ENCODE peak calls at places on chromosomes 13 and 19, in ten cellular contexts. One of them, this sample, is unnamed.

GRCh38 chr19:4939466-4939865 is 29.4 kb upstream of the KDM4B start:
- DNase-seq in thoracic aorta: no peak
- DNase-seq in lung: no peak
- DNase-seq in neural crest cell: no peak
- DNase-seq in activated T-cell treated with anti-CD3 and anti-CD28 coated beads for 24 hours: no peak
- DNase-seq in AG10803: no peak
- DNase-seq in CD4-positive, alpha-beta T cell: no peak
- DNase-seq in C1 segment of cervical spinal cord: no peak
- DNase-seq in SK-N-SH: no peak
- DNase-seq in nephron progenitor cell: no peak
- DNase-seq in this sample: no peak

GRCh38 chr19:3369337-3370213 is 3.2 kb downstream of the NFIC start:
- DNase-seq in activated T-cell treated with anti-CD3 and anti-CD28 coated beads for 24 hours: no peak
- DNase-seq in CD4-positive, alpha-beta T cell: no peak
- DNase-seq in C1 segment of cervical spinal cord: peak
- DNase-seq in SK-N-SH: no peak
- DNase-seq in lung: no peak
- DNase-seq in thoracic aorta: no peak
- DNase-seq in AG10803: peak
- DNase-seq in neural crest cell: no peak
- DNase-seq in nephron progenitor cell: peak
- DNase-seq in this sample: no peak

GRCh38 chr19:4054471-4055208 is 12.1 kb downstream of the ZBTB7A start:
- DNase-seq in SK-N-SH: no peak
- DNase-seq in activated T-cell treated with anti-CD3 and anti-CD28 coated beads for 24 hours: no peak
- DNase-seq in thoracic aorta: no peak
- DNase-seq in nephron progenitor cell: no peak
- DNase-seq in CD4-positive, alpha-beta T cell: no peak
- DNase-seq in C1 segment of cervical spinal cord: no peak
- DNase-seq in neural crest cell: no peak
- DNase-seq in AG10803: no peak
- DNase-seq in lung: no peak
- DNase-seq in this sample: no peak

GRCh38 chr19:17794731-17795494 is at the start of gene B3GNT3:
- DNase-seq in nephron progenitor cell: peak
- DNase-seq in AG10803: no peak
- DNase-seq in C1 segment of cervical spinal cord: no peak
- DNase-seq in activated T-cell treated with anti-CD3 and anti-CD28 coated beads for 24 hours: no peak
- DNase-seq in neural crest cell: no peak
- DNase-seq in lung: peak
- DNase-seq in thoracic aorta: no peak
- DNase-seq in CD4-positive, alpha-beta T cell: peak
- DNase-seq in SK-N-SH: no peak
- DNase-seq in this sample: peak

GRCh38 chr13:112812306-112813034 is 122.6 kb downstream of the ATP11A start:
- DNase-seq in AG10803: no peak
- DNase-seq in C1 segment of cervical spinal cord: no peak
- DNase-seq in SK-N-SH: no peak
- DNase-seq in thoracic aorta: no peak
- DNase-seq in nephron progenitor cell: no peak
- DNase-seq in activated T-cell treated with anti-CD3 and anti-CD28 coated beads for 24 hours: no peak
- DNase-seq in lung: no peak
- DNase-seq in neural crest cell: no peak
- DNase-seq in CD4-positive, alpha-beta T cell: no peak
- DNase-seq in this sample: no peak

GRCh38 chr13:94119360-94119936 is 360.0 kb downstream of the DCT start:
- DNase-seq in AG10803: no peak
- DNase-seq in thoracic aorta: no peak
- DNase-seq in neural crest cell: no peak
- DNase-seq in nephron progenitor cell: no peak
- DNase-seq in SK-N-SH: no peak
- DNase-seq in activated T-cell treated with anti-CD3 and anti-CD28 coated beads for 24 hours: no peak
- DNase-seq in CD4-positive, alpha-beta T cell: no peak
- DNase-seq in C1 segment of cervical spinal cord: no peak
- DNase-seq in lung: peak
- DNase-seq in this sample: no peak

GRCh38 chr13:20073775-20074174 is 87.1 kb downstream of the GJA3 start:
- DNase-seq in thoracic aorta: no peak
- DNase-seq in C1 segment of cervical spinal cord: no peak
- DNase-seq in lung: no peak
- DNase-seq in SK-N-SH: no peak
- DNase-seq in AG10803: no peak
- DNase-seq in nephron progenitor cell: no peak
- DNase-seq in CD4-positive, alpha-beta T cell: no peak
- DNase-seq in activated T-cell treated with anti-CD3 and anti-CD28 coated beads for 24 hours: no peak
- DNase-seq in neural crest cell: no peak
- DNase-seq in this sample: no peak

GRCh38 chr19:33763661-33764343 is 32.9 kb upstream of the KCTD15 start:
- DNase-seq in nephron progenitor cell: no peak
- DNase-seq in thoracic aorta: no peak
- DNase-seq in activated T-cell treated with anti-CD3 and anti-CD28 coated beads for 24 hours: no peak
- DNase-seq in lung: no peak
- DNase-seq in AG10803: no peak
- DNase-seq in C1 segment of cervical spinal cord: no peak
- DNase-seq in SK-N-SH: peak
- DNase-seq in neural crest cell: no peak
- DNase-seq in CD4-positive, alpha-beta T cell: no peak
- DNase-seq in this sample: no peak

GRCh38 chr13:93687261-93687660 is 460.7 kb downstream of the GPC6 start:
- DNase-seq in AG10803: peak
- DNase-seq in activated T-cell treated with anti-CD3 and anti-CD28 coated beads for 24 hours: no peak
- DNase-seq in CD4-positive, alpha-beta T cell: no peak
- DNase-seq in C1 segment of cervical spinal cord: no peak
- DNase-seq in SK-N-SH: no peak
- DNase-seq in neural crest cell: no peak
- DNase-seq in lung: no peak
- DNase-seq in nephron progenitor cell: no peak
- DNase-seq in thoracic aorta: no peak
- DNase-seq in this sample: no peak

GRCh38 chr19:10625003-10625761 is at the start of gene SLC44A2:
- DNase-seq in activated T-cell treated with anti-CD3 and anti-CD28 coated beads for 24 hours: no peak
- DNase-seq in CD4-positive, alpha-beta T cell: no peak
- DNase-seq in thoracic aorta: no peak
- DNase-seq in lung: peak
- DNase-seq in neural crest cell: peak
- DNase-seq in C1 segment of cervical spinal cord: peak
- DNase-seq in nephron progenitor cell: peak
- DNase-seq in SK-N-SH: peak
- DNase-seq in AG10803: peak
- DNase-seq in this sample: peak

GRCh38 chr19:2477141-2477710 is 1.3 kb downstream of the GADD45B start:
- DNase-seq in AG10803: no peak
- DNase-seq in CD4-positive, alpha-beta T cell: no peak
- DNase-seq in neural crest cell: no peak
- DNase-seq in thoracic aorta: no peak
- DNase-seq in nephron progenitor cell: peak
- DNase-seq in activated T-cell treated with anti-CD3 and anti-CD28 coated beads for 24 hours: no peak
- DNase-seq in C1 segment of cervical spinal cord: peak
- DNase-seq in lung: peak
- DNase-seq in SK-N-SH: no peak
- DNase-seq in this sample: peak

GRCh38 chr19:42250666-42251531 is 4.0 kb downstream of the ERF start:
- DNase-seq in CD4-positive, alpha-beta T cell: no peak
- DNase-seq in lung: no peak
- DNase-seq in AG10803: peak
- DNase-seq in nephron progenitor cell: no peak
- DNase-seq in neural crest cell: no peak
- DNase-seq in SK-N-SH: peak
- DNase-seq in C1 segment of cervical spinal cord: peak
- DNase-seq in activated T-cell treated with anti-CD3 and anti-CD28 coated beads for 24 hours: no peak
- DNase-seq in thoracic aorta: no peak
- DNase-seq in this sample: no peak

GRCh38 chr13:80783926-80784325 is 443.0 kb upstream of the SPRY2 start:
- DNase-seq in activated T-cell treated with anti-CD3 and anti-CD28 coated beads for 24 hours: no peak
- DNase-seq in CD4-positive, alpha-beta T cell: no peak
- DNase-seq in SK-N-SH: no peak
- DNase-seq in nephron progenitor cell: peak
- DNase-seq in C1 segment of cervical spinal cord: no peak
- DNase-seq in lung: no peak
- DNase-seq in neural crest cell: no peak
- DNase-seq in AG10803: no peak
- DNase-seq in thoracic aorta: no peak
- DNase-seq in this sample: no peak

GRCh38 chr13:50514249-50514648 is 329.2 kb downstream of the DLEU7 start:
- DNase-seq in C1 segment of cervical spinal cord: no peak
- DNase-seq in AG10803: no peak
- DNase-seq in lung: no peak
- DNase-seq in activated T-cell treated with anti-CD3 and anti-CD28 coated beads for 24 hours: no peak
- DNase-seq in nephron progenitor cell: no peak
- DNase-seq in neural crest cell: no peak
- DNase-seq in SK-N-SH: no peak
- DNase-seq in CD4-positive, alpha-beta T cell: no peak
- DNase-seq in thoracic aorta: no peak
- DNase-seq in this sample: no peak

GRCh38 chr19:53132231-53132991 is at the start of gene ZNF415:
- DNase-seq in lung: peak
- DNase-seq in CD4-positive, alpha-beta T cell: peak
- DNase-seq in nephron progenitor cell: peak
- DNase-seq in activated T-cell treated with anti-CD3 and anti-CD28 coated beads for 24 hours: peak
- DNase-seq in SK-N-SH: peak
- DNase-seq in neural crest cell: peak
- DNase-seq in AG10803: peak
- DNase-seq in thoracic aorta: peak
- DNase-seq in C1 segment of cervical spinal cord: peak
- DNase-seq in this sample: peak

GRCh38 chr13:110592670-110593069 is 22.7 kb upstream of the NAXD start:
- DNase-seq in C1 segment of cervical spinal cord: no peak
- DNase-seq in thoracic aorta: no peak
- DNase-seq in CD4-positive, alpha-beta T cell: no peak
- DNase-seq in SK-N-SH: no peak
- DNase-seq in nephron progenitor cell: no peak
- DNase-seq in activated T-cell treated with anti-CD3 and anti-CD28 coated beads for 24 hours: no peak
- DNase-seq in neural crest cell: no peak
- DNase-seq in lung: no peak
- DNase-seq in AG10803: peak
- DNase-seq in this sample: no peak

GRCh38 chr13:20106751-20107150 is 54.1 kb downstream of the GJA3 start:
- DNase-seq in lung: no peak
- DNase-seq in neural crest cell: no peak
- DNase-seq in C1 segment of cervical spinal cord: no peak
- DNase-seq in AG10803: no peak
- DNase-seq in activated T-cell treated with anti-CD3 and anti-CD28 coated beads for 24 hours: no peak
- DNase-seq in nephron progenitor cell: no peak
- DNase-seq in CD4-positive, alpha-beta T cell: no peak
- DNase-seq in thoracic aorta: no peak
- DNase-seq in SK-N-SH: peak
- DNase-seq in this sample: no peak

GRCh38 chr19:15775249-15775648 is 12.2 kb upstream of the OR10H5 start:
- DNase-seq in neural crest cell: no peak
- DNase-seq in SK-N-SH: no peak
- DNase-seq in nephron progenitor cell: no peak
- DNase-seq in AG10803: no peak
- DNase-seq in thoracic aorta: no peak
- DNase-seq in lung: no peak
- DNase-seq in CD4-positive, alpha-beta T cell: no peak
- DNase-seq in C1 segment of cervical spinal cord: no peak
- DNase-seq in activated T-cell treated with anti-CD3 and anti-CD28 coated beads for 24 hours: no peak
- DNase-seq in this sample: no peak

GRCh38 chr13:82627183-82627582 is 1255.1 kb downstream of the SLITRK1 start:
- DNase-seq in activated T-cell treated with anti-CD3 and anti-CD28 coated beads for 24 hours: no peak
- DNase-seq in thoracic aorta: no peak
- DNase-seq in CD4-positive, alpha-beta T cell: no peak
- DNase-seq in neural crest cell: no peak
- DNase-seq in C1 segment of cervical spinal cord: no peak
- DNase-seq in AG10803: no peak
- DNase-seq in nephron progenitor cell: no peak
- DNase-seq in lung: no peak
- DNase-seq in SK-N-SH: no peak
- DNase-seq in this sample: no peak

GRCh38 chr13:113047587-113047986 is 58.0 kb upstream of the F7 start:
- DNase-seq in nephron progenitor cell: no peak
- DNase-seq in CD4-positive, alpha-beta T cell: no peak
- DNase-seq in thoracic aorta: no peak
- DNase-seq in lung: no peak
- DNase-seq in C1 segment of cervical spinal cord: no peak
- DNase-seq in activated T-cell treated with anti-CD3 and anti-CD28 coated beads for 24 hours: no peak
- DNase-seq in AG10803: no peak
- DNase-seq in SK-N-SH: no peak
- DNase-seq in neural crest cell: no peak
- DNase-seq in this sample: no peak

GRCh38 chr19:3366761-3367571 is 583 bp downstream of the NFIC start:
- DNase-seq in SK-N-SH: peak
- DNase-seq in thoracic aorta: no peak
- DNase-seq in lung: no peak
- DNase-seq in C1 segment of cervical spinal cord: no peak
- DNase-seq in activated T-cell treated with anti-CD3 and anti-CD28 coated beads for 24 hours: no peak
- DNase-seq in AG10803: no peak
- DNase-seq in CD4-positive, alpha-beta T cell: no peak
- DNase-seq in nephron progenitor cell: peak
- DNase-seq in neural crest cell: no peak
- DNase-seq in this sample: no peak

GRCh38 chr13:95541911-95542484 is 10.5 kb upstream of the CLDN10 start:
- DNase-seq in activated T-cell treated with anti-CD3 and anti-CD28 coated beads for 24 hours: no peak
- DNase-seq in AG10803: no peak
- DNase-seq in thoracic aorta: no peak
- DNase-seq in lung: no peak
- DNase-seq in neural crest cell: no peak
- DNase-seq in CD4-positive, alpha-beta T cell: no peak
- DNase-seq in SK-N-SH: no peak
- DNase-seq in C1 segment of cervical spinal cord: no peak
- DNase-seq in nephron progenitor cell: no peak
- DNase-seq in this sample: no peak

GRCh38 chr13:27005556-27005955 is 166.1 kb downstream of the USP12 start:
- DNase-seq in CD4-positive, alpha-beta T cell: no peak
- DNase-seq in SK-N-SH: no peak
- DNase-seq in AG10803: peak
- DNase-seq in activated T-cell treated with anti-CD3 and anti-CD28 coated beads for 24 hours: no peak
- DNase-seq in neural crest cell: no peak
- DNase-seq in lung: no peak
- DNase-seq in C1 segment of cervical spinal cord: no peak
- DNase-seq in thoracic aorta: no peak
- DNase-seq in nephron progenitor cell: no peak
- DNase-seq in this sample: no peak

GRCh38 chr19:41354343-41354974 is 737 bp upstream of the TGFB1 start:
- DNase-seq in C1 segment of cervical spinal cord: no peak
- DNase-seq in SK-N-SH: no peak
- DNase-seq in thoracic aorta: no peak
- DNase-seq in neural crest cell: no peak
- DNase-seq in activated T-cell treated with anti-CD3 and anti-CD28 coated beads for 24 hours: no peak
- DNase-seq in CD4-positive, alpha-beta T cell: no peak
- DNase-seq in nephron progenitor cell: no peak
- DNase-seq in lung: no peak
- DNase-seq in AG10803: no peak
- DNase-seq in this sample: no peak

GRCh38 chr19:45952691-45953505 is 20.8 kb downstream of the NOVA2 start:
- DNase-seq in CD4-positive, alpha-beta T cell: peak
- DNase-seq in C1 segment of cervical spinal cord: no peak
- DNase-seq in neural crest cell: peak
- DNase-seq in lung: no peak
- DNase-seq in thoracic aorta: no peak
- DNase-seq in activated T-cell treated with anti-CD3 and anti-CD28 coated beads for 24 hours: peak
- DNase-seq in nephron progenitor cell: peak
- DNase-seq in SK-N-SH: peak
- DNase-seq in AG10803: peak
- DNase-seq in this sample: no peak

GRCh38 chr19:2461751-2462634 is 5.2 kb upstream of the LMNB2 start:
- DNase-seq in SK-N-SH: peak
- DNase-seq in CD4-positive, alpha-beta T cell: peak
- DNase-seq in thoracic aorta: no peak
- DNase-seq in activated T-cell treated with anti-CD3 and anti-CD28 coated beads for 24 hours: peak
- DNase-seq in nephron progenitor cell: peak
- DNase-seq in neural crest cell: peak
- DNase-seq in C1 segment of cervical spinal cord: no peak
- DNase-seq in lung: peak
- DNase-seq in AG10803: peak
- DNase-seq in this sample: no peak

GRCh38 chr19:54478677-54479266 is 5.7 kb upstream of the CDC42EP5 start:
- DNase-seq in AG10803: peak
- DNase-seq in CD4-positive, alpha-beta T cell: no peak
- DNase-seq in neural crest cell: peak
- DNase-seq in SK-N-SH: peak
- DNase-seq in thoracic aorta: no peak
- DNase-seq in activated T-cell treated with anti-CD3 and anti-CD28 coated beads for 24 hours: no peak
- DNase-seq in C1 segment of cervical spinal cord: no peak
- DNase-seq in nephron progenitor cell: peak
- DNase-seq in lung: no peak
- DNase-seq in this sample: no peak

GRCh38 chr13:33508060-33508459 is 222.5 kb upstream of the STARD13 start:
- DNase-seq in lung: no peak
- DNase-seq in neural crest cell: no peak
- DNase-seq in thoracic aorta: no peak
- DNase-seq in activated T-cell treated with anti-CD3 and anti-CD28 coated beads for 24 hours: no peak
- DNase-seq in nephron progenitor cell: no peak
- DNase-seq in CD4-positive, alpha-beta T cell: no peak
- DNase-seq in SK-N-SH: no peak
- DNase-seq in AG10803: no peak
- DNase-seq in C1 segment of cervical spinal cord: no peak
- DNase-seq in this sample: no peak